ENCODE peak calls at places on chromosomes 3 and 15, in nine cellular contexts. L is NCI-H460; Z is heart left ventricle; X is stimulated activated CD8-positive, alpha-beta memory T cell treated with anti-CD3 and anti-CD28 coated beads, Interleukin-7, amount 100 ng/mL, for 1 hour; Y is body of pancreas; O is K562; D is left ventricle myocardium inferior; A is A549; T is activated naive CD4-positive, alpha-beta T cell treated with anti-CD3 and anti-CD28 coated beads, Interleukin-2, amount 50 U/mL, for 72 hours. G is an unnamed sample.

GRCh38 chr3:14725564-14726420 is 50.9 kb downstream of the C3orf20 start:
- DNase-seq in L (no peak), Z (peak), X (no peak), Y (peak), O (no peak), D (peak), A (no peak), T (no peak), G (no peak)

GRCh38 chr3:79937567-79937966 is 169.8 kb upstream of the ROBO1 start:
- DNase-seq in L (no peak), Z (no peak), X (no peak), Y (no peak), O (no peak), D (no peak), A (peak), T (no peak), G (no peak)

GRCh38 chr3:122563717-122564025 is 429 bp downstream of the PARP9 start:
- DNase-seq in L (no peak), Z (peak), X (no peak), Y (peak), O (no peak), D (no peak), A (no peak), T (peak), G (peak)

GRCh38 chr15:98684995-98685525 is 36.7 kb downstream of the IGF1R start:
- DNase-seq in L (no peak), Z (no peak), X (no peak), Y (no peak), O (no peak), D (no peak), A (no peak), T (no peak), G (no peak)

GRCh38 chr15:44394062-44394461 is 33.4 kb upstream of the CTDSPL2 start:
- DNase-seq in L (no peak), Z (no peak), X (no peak), Y (no peak), O (no peak), D (no peak), A (peak), T (no peak), G (no peak)

GRCh38 chr3:171328419-171329082 is 131.7 kb downstream of the TNIK start:
- DNase-seq in L (no peak), Z (peak), X (no peak), Y (peak), O (no peak), D (no peak), A (peak), T (no peak), G (peak)

GRCh38 chr3:143119974-143120715 is 574 bp downstream of the CHST2 start:
- DNase-seq in L (no peak), Z (peak), X (peak), Y (no peak), O (peak), D (peak), A (peak), T (peak), G (peak)

GRCh38 chr3:50100956-50101845 is 12.5 kb downstream of the RBM5 start:
- DNase-seq in L (no peak), Z (no peak), X (no peak), Y (no peak), O (no peak), D (no peak), A (no peak), T (no peak), G (no peak)

GRCh38 chr3:138625707-138626365 is 17.3 kb downstream of the FAIM start:
- DNase-seq in L (no peak), Z (no peak), X (no peak), Y (no peak), O (no peak), D (no peak), A (no peak), T (no peak), G (peak)

GRCh38 chr15:101004986-101005747 is 86.0 kb downstream of the LRRK1 start:
- DNase-seq in L (no peak), Z (no peak), X (no peak), Y (no peak), O (no peak), D (no peak), A (peak), T (no peak), G (no peak)

GRCh38 chr3:123054422-123054821 is 12.4 kb upstream of the PDIA5 start:
- DNase-seq in L (no peak), Z (no peak), X (no peak), Y (no peak), O (no peak), D (no peak), A (no peak), T (no peak), G (no peak)

GRCh38 chr15:74252291-74253080 is 16.4 kb downstream of the CCDC33 start:
- DNase-seq in L (no peak), Z (peak), X (no peak), Y (no peak), O (no peak), D (no peak), A (no peak), T (no peak), G (no peak)

GRCh38 chr15:60649845-60650548 is 171.1 kb upstream of the ICE2 start:
- DNase-seq in L (no peak), Z (no peak), X (no peak), Y (no peak), O (no peak), D (no peak), A (no peak), T (peak), G (no peak)

GRCh38 chr3:59751606-59752005 is 701.8 kb upstream of the CFAP20DC start:
- DNase-seq in L (no peak), Z (no peak), X (no peak), Y (no peak), O (no peak), D (no peak), A (no peak), T (no peak), G (peak)

GRCh38 chr3:196111939-196112386 is 30.1 kb upstream of the TFRC start:
- DNase-seq in L (no peak), Z (no peak), X (no peak), Y (no peak), O (no peak), D (no peak), A (no peak), T (peak), G (peak)

GRCh38 chr3:24956613-24957012 is 462.0 kb upstream of the THRB start:
- DNase-seq in L (no peak), Z (no peak), X (no peak), Y (no peak), O (no peak), D (no peak), A (no peak), T (no peak), G (no peak)

GRCh38 chr3:167653750-167654149 is at the start of gene WDR49:
- DNase-seq in L (no peak), Z (no peak), X (no peak), Y (no peak), O (no peak), D (no peak), A (no peak), T (no peak), G (peak)

GRCh38 chr3:112811150-112811884 is 35.3 kb downstream of the CD200R1L start:
- DNase-seq in L (no peak), Z (peak), X (no peak), Y (no peak), O (no peak), D (peak), A (no peak), T (no peak), G (peak)

GRCh38 chr3:134672571-134672970 is 21.7 kb upstream of the KY start:
- DNase-seq in L (no peak), Z (no peak), X (no peak), Y (no peak), O (no peak), D (no peak), A (no peak), T (no peak), G (no peak)

GRCh38 chr3:125219261-125219701 is 6.7 kb upstream of the SLC12A8 start:
- DNase-seq in L (no peak), Z (no peak), X (no peak), Y (no peak), O (no peak), D (no peak), A (no peak), T (no peak), G (no peak)

GRCh38 chr3:78659386-78659987 is 1108.3 kb downstream of the ROBO1 start:
- DNase-seq in L (peak), Z (no peak), X (peak), Y (no peak), O (peak), D (no peak), A (peak), T (peak), G (peak)

GRCh38 chr3:135981701-135982403 is 16.3 kb downstream of the PPP2R3A start:
- DNase-seq in L (no peak), Z (no peak), X (no peak), Y (no peak), O (no peak), D (no peak), A (no peak), T (no peak), G (no peak)

GRCh38 chr3:126516936-126517290 is 660 bp downstream of the UROC1 start:
- DNase-seq in L (no peak), Z (no peak), X (no peak), Y (no peak), O (no peak), D (no peak), A (no peak), T (no peak), G (no peak)

GRCh38 chr3:14474363-14475081 is 65.6 kb downstream of the GRIP2 start:
- DNase-seq in L (no peak), Z (no peak), X (no peak), Y (no peak), O (no peak), D (no peak), A (no peak), T (no peak), G (no peak)

GRCh38 chr3:111859974-111860859 is 1.2 kb downstream of the PHLDB2 start:
- DNase-seq in L (peak), Z (peak), X (peak), Y (peak), O (no peak), D (peak), A (peak), T (peak), G (peak)

GRCh38 chr3:194472290-194472920 is 14.4 kb downstream of the ATP13A3 start:
- DNase-seq in L (peak), Z (no peak), X (no peak), Y (peak), O (peak), D (no peak), A (peak), T (no peak), G (peak)

GRCh38 chr3:145807990-145808389 is 353.0 kb downstream of the PLOD2 start:
- DNase-seq in L (peak), Z (peak), X (no peak), Y (no peak), O (no peak), D (peak), A (peak), T (no peak), G (peak)

GRCh38 chr3:42746455-42747450 is 26.3 kb downstream of the CCDC13 start:
- DNase-seq in L (no peak), Z (no peak), X (no peak), Y (peak), O (no peak), D (no peak), A (no peak), T (no peak), G (peak)

GRCh38 chr3:53286727-53287412 is 31.0 kb upstream of the TKT start:
- DNase-seq in L (no peak), Z (no peak), X (no peak), Y (no peak), O (no peak), D (no peak), A (no peak), T (no peak), G (no peak)

GRCh38 chr3:71987089-71987735 is 202.3 kb upstream of the PROK2 start:
- DNase-seq in L (no peak), Z (no peak), X (no peak), Y (no peak), O (no peak), D (no peak), A (peak), T (no peak), G (no peak)

GRCh38 chr15:69602921-69603320 is 150.3 kb downstream of the RPLP1 start:
- DNase-seq in L (no peak), Z (no peak), X (no peak), Y (no peak), O (no peak), D (no peak), A (no peak), T (no peak), G (peak)

GRCh38 chr15:85761635-85762034 is 33.1 kb downstream of the KLHL25 start:
- DNase-seq in L (no peak), Z (no peak), X (no peak), Y (no peak), O (no peak), D (no peak), A (no peak), T (no peak), G (no peak)